ENCODE peak calls at places on chromosomes 5 and 9, in ten cellular contexts. One of them, this sample, is unnamed.

GRCh38 chr5:64784451-64785025 is 15.8 kb downstream of the CWC27 start:
- DNase-seq in glomerular endothelial cell: peak; percentile 57
- DNase-seq in D341Med: peak; percentile 36
- DNase-seq in NCI-H1694: peak; percentile 71
- DNase-seq in cardiac septum: no peak
- DNase-seq in Daoy: peak; percentile 75
- DNase-seq in C1 segment of cervical spinal cord: peak; percentile 9
- DNase-seq in stimulated activated CD4-positive, alpha-beta T cell treated with anti-CD3 and anti-CD28 coated beads, Interleukin-12 subunit alpha, Interleukin-12 subunit beta, amount 100 ng/mL, for 4 hours: peak; percentile 57
- DNase-seq in hepatocyte: peak; percentile 93
- DNase-seq in HuH-7: no peak
- DNase-seq in this sample: peak; percentile 65

GRCh38 chr9:132181796-132182521 is 20.1 kb downstream of the NTNG2 start:
- DNase-seq in glomerular endothelial cell: no peak
- DNase-seq in D341Med: no peak
- DNase-seq in NCI-H1694: peak; percentile 45
- DNase-seq in cardiac septum: peak; percentile 88
- DNase-seq in Daoy: no peak
- DNase-seq in C1 segment of cervical spinal cord: peak; percentile 66
- DNase-seq in stimulated activated CD4-positive, alpha-beta T cell treated with anti-CD3 and anti-CD28 coated beads, Interleukin-12 subunit alpha, Interleukin-12 subunit beta, amount 100 ng/mL, for 4 hours: no peak
- DNase-seq in hepatocyte: no peak
- DNase-seq in HuH-7: no peak
- DNase-seq in this sample: no peak

GRCh38 chr5:68884893-68885292 is 208.9 kb upstream of the SLC30A5 start:
- DNase-seq in glomerular endothelial cell: no peak
- DNase-seq in D341Med: no peak
- DNase-seq in NCI-H1694: peak; percentile 8
- DNase-seq in cardiac septum: no peak
- DNase-seq in Daoy: no peak
- DNase-seq in C1 segment of cervical spinal cord: no peak
- DNase-seq in stimulated activated CD4-positive, alpha-beta T cell treated with anti-CD3 and anti-CD28 coated beads, Interleukin-12 subunit alpha, Interleukin-12 subunit beta, amount 100 ng/mL, for 4 hours: no peak
- DNase-seq in hepatocyte: no peak
- DNase-seq in HuH-7: peak; percentile 11
- DNase-seq in this sample: no peak

GRCh38 chr5:137619191-137619870 is 116.6 kb downstream of the KLHL3 start:
- DNase-seq in glomerular endothelial cell: no peak
- DNase-seq in D341Med: no peak
- DNase-seq in NCI-H1694: peak; percentile 77
- DNase-seq in cardiac septum: peak; percentile 87
- DNase-seq in Daoy: peak; percentile 86
- DNase-seq in C1 segment of cervical spinal cord: peak; percentile 36
- DNase-seq in stimulated activated CD4-positive, alpha-beta T cell treated with anti-CD3 and anti-CD28 coated beads, Interleukin-12 subunit alpha, Interleukin-12 subunit beta, amount 100 ng/mL, for 4 hours: no peak
- DNase-seq in hepatocyte: no peak
- DNase-seq in HuH-7: no peak
- DNase-seq in this sample: no peak

GRCh38 chr9:133711428-133712220 is 26.5 kb downstream of the SARDH start:
- DNase-seq in glomerular endothelial cell: no peak
- DNase-seq in D341Med: no peak
- DNase-seq in NCI-H1694: no peak
- DNase-seq in cardiac septum: no peak
- DNase-seq in Daoy: peak; percentile 96
- DNase-seq in C1 segment of cervical spinal cord: no peak
- DNase-seq in stimulated activated CD4-positive, alpha-beta T cell treated with anti-CD3 and anti-CD28 coated beads, Interleukin-12 subunit alpha, Interleukin-12 subunit beta, amount 100 ng/mL, for 4 hours: no peak
- DNase-seq in hepatocyte: no peak
- DNase-seq in HuH-7: no peak
- DNase-seq in this sample: no peak

GRCh38 chr5:152572812-152573211 is 167.7 kb upstream of the NMUR2 start:
- DNase-seq in glomerular endothelial cell: no peak
- DNase-seq in D341Med: no peak
- DNase-seq in NCI-H1694: no peak
- DNase-seq in cardiac septum: no peak
- DNase-seq in Daoy: no peak
- DNase-seq in C1 segment of cervical spinal cord: no peak
- DNase-seq in stimulated activated CD4-positive, alpha-beta T cell treated with anti-CD3 and anti-CD28 coated beads, Interleukin-12 subunit alpha, Interleukin-12 subunit beta, amount 100 ng/mL, for 4 hours: no peak
- DNase-seq in hepatocyte: no peak
- DNase-seq in HuH-7: no peak
- DNase-seq in this sample: no peak

GRCh38 chr9:71364196-71364955 is 243.0 kb upstream of the TRPM3 start:
- DNase-seq in glomerular endothelial cell: no peak
- DNase-seq in D341Med: no peak
- DNase-seq in NCI-H1694: no peak
- DNase-seq in cardiac septum: no peak
- DNase-seq in Daoy: no peak
- DNase-seq in C1 segment of cervical spinal cord: no peak
- DNase-seq in stimulated activated CD4-positive, alpha-beta T cell treated with anti-CD3 and anti-CD28 coated beads, Interleukin-12 subunit alpha, Interleukin-12 subunit beta, amount 100 ng/mL, for 4 hours: no peak
- DNase-seq in hepatocyte: no peak
- DNase-seq in HuH-7: no peak
- DNase-seq in this sample: no peak

GRCh38 chr9:124353811-124354274 is 61.4 kb downstream of the PSMB7 start:
- DNase-seq in glomerular endothelial cell: no peak
- DNase-seq in D341Med: no peak
- DNase-seq in NCI-H1694: no peak
- DNase-seq in cardiac septum: no peak
- DNase-seq in Daoy: no peak
- DNase-seq in C1 segment of cervical spinal cord: no peak
- DNase-seq in stimulated activated CD4-positive, alpha-beta T cell treated with anti-CD3 and anti-CD28 coated beads, Interleukin-12 subunit alpha, Interleukin-12 subunit beta, amount 100 ng/mL, for 4 hours: no peak
- DNase-seq in hepatocyte: no peak
- DNase-seq in HuH-7: no peak
- DNase-seq in this sample: no peak

GRCh38 chr9:90024823-90025222 is 420.0 kb downstream of the GADD45G start:
- DNase-seq in glomerular endothelial cell: no peak
- DNase-seq in D341Med: no peak
- DNase-seq in NCI-H1694: no peak
- DNase-seq in cardiac septum: no peak
- DNase-seq in Daoy: no peak
- DNase-seq in C1 segment of cervical spinal cord: no peak
- DNase-seq in stimulated activated CD4-positive, alpha-beta T cell treated with anti-CD3 and anti-CD28 coated beads, Interleukin-12 subunit alpha, Interleukin-12 subunit beta, amount 100 ng/mL, for 4 hours: no peak
- DNase-seq in hepatocyte: no peak
- DNase-seq in HuH-7: no peak
- DNase-seq in this sample: no peak

GRCh38 chr9:106731910-106732309 is 131.1 kb upstream of the ZNF462 start:
- DNase-seq in glomerular endothelial cell: no peak
- DNase-seq in D341Med: peak; percentile 63
- DNase-seq in NCI-H1694: peak; percentile 42
- DNase-seq in cardiac septum: no peak
- DNase-seq in Daoy: no peak
- DNase-seq in C1 segment of cervical spinal cord: no peak
- DNase-seq in stimulated activated CD4-positive, alpha-beta T cell treated with anti-CD3 and anti-CD28 coated beads, Interleukin-12 subunit alpha, Interleukin-12 subunit beta, amount 100 ng/mL, for 4 hours: no peak
- DNase-seq in hepatocyte: no peak
- DNase-seq in HuH-7: no peak
- DNase-seq in this sample: no peak